ENCODE peak calls at places on chromosomes 16 and 17, in four cellular contexts. N is IMR-90, I is thoracic aorta, D is progenitor cell of endocrine pancreas. P is an unnamed sample.

GRCh38 chr17:56985371-56986162 is 7.6 kb downstream of the SCPEP1 start:
- DNase-seq in D (no peak), I (no peak), N (no peak), P (no peak)

GRCh38 chr16:15690296-15690695 is 40.3 kb downstream of the NDE1 start:
- DNase-seq in N (peak; percentile 61), I (peak; percentile 21), D (no peak), P (no peak)

GRCh38 chr16:56569971-56570370 is 5.1 kb downstream of the MT4 start:
- DNase-seq in D (no peak), I (no peak), N (no peak), P (no peak)

GRCh38 chr16:9847146-9847545 is 335.1 kb downstream of the GRIN2A start:
- DNase-seq in D (no peak), I (no peak), N (no peak), P (no peak)

GRCh38 chr17:83057397-83057761 is 22.0 kb upstream of the METRNL start:
- DNase-seq in N (no peak), D (no peak), I (no peak), P (no peak)

GRCh38 chr16:3220839-3221238 is 14.1 kb downstream of the ZNF200 start:
- DNase-seq in D (no peak), N (no peak), I (no peak), P (no peak)

GRCh38 chr17:8153957-8154607 is 1.9 kb upstream of the PER1 start:
- DNase-seq in I (peak; percentile 97), D (peak; percentile 54), N (peak; percentile 98), P (peak; percentile 95)

GRCh38 chr17:82964851-82965341 is 114.5 kb upstream of the METRNL start:
- DNase-seq in D (no peak), I (no peak), N (no peak), P (no peak)

GRCh38 chr16:30490210-30490609 is 17.7 kb downstream of the ITGAL start:
- DNase-seq in N (no peak), D (no peak), I (no peak), P (no peak)

GRCh38 chr16:89420204-89420603 is 70.2 kb downstream of the ANKRD11 start:
- DNase-seq in I (no peak), D (no peak), N (no peak), P (no peak)

GRCh38 chr16:81616321-81617020 is 162.6 kb upstream of the PLCG2 start:
- DNase-seq in N (peak; percentile 63), D (no peak), I (no peak), P (peak; percentile 68)

GRCh38 chr17:17957584-17957916 is 14.7 kb downstream of the TOM1L2 start:
- DNase-seq in I (no peak), N (no peak), D (no peak), P (no peak)

GRCh38 chr16:30033270-30033669 is 2.2 kb upstream of the TLCD3B start:
- DNase-seq in D (no peak), N (no peak), I (no peak), P (no peak)

GRCh38 chr16:49755291-49755611 is 100.7 kb downstream of the ZNF423 start:
- DNase-seq in D (no peak), N (peak; percentile 12), I (no peak), P (no peak)

GRCh38 chr16:57394444-57394843 is 10.1 kb upstream of the CCL17 start:
- DNase-seq in I (no peak), D (no peak), N (no peak), P (no peak)

GRCh38 chr17:6381052-6381451 is 53.9 kb downstream of the AIPL1 start:
- DNase-seq in N (no peak), D (no peak), I (no peak), P (no peak)

GRCh38 chr16:47258874-47259461 is 115.2 kb upstream of the NETO2 start:
- DNase-seq in N (peak; percentile 14), I (no peak), D (no peak), P (no peak)

GRCh38 chr17:77281904-77282367 is 141.2 kb downstream of the SEC14L1 start:
- DNase-seq in D (no peak), I (no peak), N (no peak), P (no peak)

GRCh38 chr17:19237389-19238166 is 412 bp downstream of the EPN2 start:
- DNase-seq in D (peak; percentile 39), I (no peak), N (no peak), P (no peak)

GRCh38 chr17:63681530-63681929 is 18.4 kb downstream of the LIMD2 start:
- DNase-seq in N (no peak), D (no peak), I (no peak), P (no peak)

GRCh38 chr17:82019905-82020873 is 2.5 kb downstream of the CENPX start:
- DNase-seq in I (no peak), D (peak; percentile 65), N (peak; percentile 21), P (peak; percentile 44)

GRCh38 chr17:51818777-51819176 is 339.7 kb downstream of the CA10 start:
- DNase-seq in D (no peak), N (no peak), I (no peak), P (no peak)

GRCh38 chr16:57600048-57600835 is 28.2 kb upstream of the ADGRG1 start:
- DNase-seq in N (peak; percentile 32), I (no peak), D (peak; percentile 67), P (peak; percentile 28)

GRCh38 chr16:21101631-21102420 is 48.8 kb downstream of the DNAH3 start:
- DNase-seq in I (no peak), D (no peak), N (peak; percentile 20), P (no peak)

GRCh38 chr16:65318138-65318537 is 196.3 kb upstream of the CDH11 start:
- DNase-seq in I (no peak), N (no peak), D (no peak), P (no peak)

GRCh38 chr16:74020086-74020670 is 276.4 kb upstream of the PSMD7 start:
- DNase-seq in N (no peak), D (no peak), I (no peak), P (no peak)

GRCh38 chr16:54123766-54124165 is 162.8 kb downstream of the IRX3 start:
- DNase-seq in I (no peak), D (no peak), N (no peak), P (no peak)

GRCh38 chr17:75810216-75810615 is 25.6 kb downstream of the UNK start:
- DNase-seq in I (no peak), D (no peak), N (no peak), P (no peak)

GRCh38 chr17:21679256-21680146 is 12.8 kb upstream of the KCNJ18 start:
- DNase-seq in D (no peak), I (no peak), N (no peak), P (no peak)

GRCh38 chr16:8885674-8886592 is 3.8 kb downstream of the LITAFD start:
- DNase-seq in I (no peak), D (no peak), N (peak; percentile 51), P (no peak)

GRCh38 chr17:80835816-80836657 is 155.6 kb upstream of the CHMP6 start:
- DNase-seq in D (no peak), I (no peak), N (no peak), P (no peak)

GRCh38 chr16:87016636-87017035 is 300.6 kb downstream of the C16orf95 start:
- DNase-seq in I (no peak), N (no peak), D (no peak), P (no peak)

GRCh38 chr16:88527186-88527936 is 42.8 kb upstream of the ZC3H18 start:
- DNase-seq in I (no peak), D (peak; percentile 82), N (peak; percentile 47), P (peak; percentile 59)

GRCh38 chr17:19501219-19501618 is 32.4 kb upstream of the SLC47A1 start:
- DNase-seq in N (no peak), I (no peak), D (no peak), P (no peak)

GRCh38 chr17:9839433-9839832 is 13.7 kb downstream of the GLP2R start:
- DNase-seq in N (peak; percentile 26), I (no peak), D (no peak), P (no peak)

GRCh38 chr16:80915079-80915450 is 91.6 kb downstream of the CMC2 start:
- DNase-seq in N (no peak), D (no peak), I (no peak), P (no peak)

GRCh38 chr17:10114931-10115535 is 83.4 kb downstream of the GAS7 start:
- DNase-seq in N (peak; percentile 97), D (no peak), I (peak; percentile 81), P (peak; percentile 56)

GRCh38 chr16:17565605-17566004 is 94.8 kb upstream of the XYLT1 start:
- DNase-seq in I (no peak), N (no peak), D (no peak), P (no peak)

GRCh38 chr17:59842901-59843652 is 49.7 kb downstream of the TUBD1 start:
- DNase-seq in I (no peak), N (peak; percentile 97), D (no peak), P (no peak)

GRCh38 chr16:80014241-80014939 is 413.9 kb upstream of the MAF start:
- DNase-seq in I (no peak), D (no peak), N (no peak), P (no peak)

GRCh38 chr16:27921134-27921533 is 142.4 kb downstream of the GSG1L start:
- DNase-seq in N (no peak), I (no peak), D (no peak), P (no peak)

GRCh38 chr16:27917953-27918352 is 145.6 kb downstream of the GSG1L start:
- DNase-seq in I (no peak), D (no peak), N (no peak), P (no peak)

GRCh38 chr16:27922433-27922832 is 141.1 kb downstream of the GSG1L start:
- DNase-seq in N (no peak), I (no peak), D (no peak), P (no peak)

GRCh38 chr16:27918755-27919154 is 144.8 kb downstream of the GSG1L start:
- DNase-seq in D (no peak), I (no peak), N (peak; percentile 4), P (no peak)

DNA sequence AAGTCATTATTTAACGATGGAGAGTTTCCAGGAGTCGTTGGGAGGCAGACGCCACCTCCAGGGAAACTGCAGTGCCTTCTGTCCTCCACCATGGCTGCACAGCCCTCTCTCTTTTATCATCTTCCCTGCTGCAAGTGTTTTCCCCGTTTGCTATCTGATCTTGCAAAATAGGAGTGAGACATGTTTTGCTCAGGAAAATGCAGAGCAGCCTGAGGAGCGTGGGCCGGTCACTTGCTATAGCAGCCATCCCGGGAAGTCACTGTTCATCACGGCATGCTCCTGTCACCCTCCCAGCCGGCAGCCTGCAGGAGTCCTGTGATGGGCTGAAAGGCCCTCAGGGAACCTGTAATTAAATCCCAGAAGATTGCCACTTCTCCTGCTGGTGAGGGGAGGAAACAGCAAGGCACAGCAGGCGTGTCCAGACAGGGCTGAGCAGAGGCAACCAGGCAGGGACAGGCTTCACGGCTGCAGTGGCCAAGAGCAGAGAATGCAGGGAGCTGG is 143.1 kb downstream of the GSG1L start:
- DNase-seq in I (no peak), N (no peak), D (peak; percentile 29), P (no peak)
- TF ChIP-seq CTCF in I (peak; percentile 8), N (peak; percentile 12), D (peak; percentile 43), P (no peak)

DNA sequence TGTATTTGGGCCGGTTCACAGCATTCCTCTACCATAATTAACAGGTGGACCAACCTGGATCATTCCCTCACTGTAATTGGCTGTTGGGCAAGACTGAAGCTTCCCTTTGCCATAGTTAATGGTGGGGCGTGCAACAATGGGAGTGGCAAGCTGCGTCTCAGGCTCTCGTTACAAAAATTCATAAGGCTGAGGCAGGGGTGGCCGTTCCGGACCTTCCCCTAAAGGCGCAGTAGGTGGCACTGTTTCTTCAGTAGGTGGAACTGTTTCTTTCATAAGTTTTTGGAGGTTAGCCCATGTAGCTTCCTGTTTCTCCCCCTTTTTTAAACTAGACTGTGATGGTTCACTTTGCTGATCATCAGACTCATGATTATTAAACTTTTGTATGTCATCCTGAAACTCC is 17.0 kb upstream of the TMC5 start:
- DNase-seq in N (no peak), I (no peak), D (no peak), P (no peak)
- TF ChIP-seq CTCF in N (no peak), I (no peak), D (no peak), P (no peak)

GRCh38 chr16:67284699-67285646 is 5.6 kb downstream of the PLEKHG4 start:
- DNase-seq in I (no peak), N (peak; percentile 12), D (peak; percentile 58), P (no peak)
- TF ChIP-seq CTCF in I (peak; percentile 47), N (peak; percentile 45), D (peak; percentile 67), P (no peak)

GRCh38 chr17:54900457-54901229 is at the start of gene TOM1L1:
- DNase-seq in I (peak; percentile 9), N (peak; percentile 46), D (peak; percentile 79), P (no peak)
- TF ChIP-seq CTCF in I (peak; percentile 19), N (peak; percentile 5), D (peak; percentile 45), P (no peak)